ENCODE peak calls at places on chromosomes 5 and 9, in five cellular contexts. One of them, this sample, is unnamed.

GRCh38 chr5:53792338-53792737 is 231.9 kb downstream of the NDUFS4 start:
- DNase-seq in bronchial epithelial cell: no peak
- DNase-seq in stomach: no peak
- DNase-seq in stimulated activated CD8-positive, alpha-beta memory T cell treated with anti-CD3 and anti-CD28 coated beads, Interleukin-15, amount 100 ng/mL, for 48 hours: no peak
- DNase-seq in foreskin keratinocyte: no peak
- DNase-seq in this sample: no peak

GRCh38 chr5:91636351-91636750 is 253.2 kb upstream of the ARRDC3 start:
- DNase-seq in bronchial epithelial cell: no peak
- DNase-seq in stomach: no peak
- DNase-seq in stimulated activated CD8-positive, alpha-beta memory T cell treated with anti-CD3 and anti-CD28 coated beads, Interleukin-15, amount 100 ng/mL, for 48 hours: no peak
- DNase-seq in foreskin keratinocyte: no peak
- DNase-seq in this sample: no peak

GRCh38 chr5:32312194-32312681 is 501 bp downstream of the MTMR12 start:
- DNase-seq in bronchial epithelial cell: peak
- DNase-seq in stomach: peak
- DNase-seq in stimulated activated CD8-positive, alpha-beta memory T cell treated with anti-CD3 and anti-CD28 coated beads, Interleukin-15, amount 100 ng/mL, for 48 hours: peak
- DNase-seq in foreskin keratinocyte: no peak
- DNase-seq in this sample: peak

GRCh38 chr5:169862348-169862905 is 117.9 kb downstream of the INSYN2B start:
- DNase-seq in bronchial epithelial cell: no peak
- DNase-seq in stomach: no peak
- DNase-seq in stimulated activated CD8-positive, alpha-beta memory T cell treated with anti-CD3 and anti-CD28 coated beads, Interleukin-15, amount 100 ng/mL, for 48 hours: no peak
- DNase-seq in foreskin keratinocyte: no peak
- DNase-seq in this sample: no peak

GRCh38 chr5:68875351-68875750 is 218.5 kb upstream of the SLC30A5 start:
- DNase-seq in bronchial epithelial cell: no peak
- DNase-seq in stomach: no peak
- DNase-seq in stimulated activated CD8-positive, alpha-beta memory T cell treated with anti-CD3 and anti-CD28 coated beads, Interleukin-15, amount 100 ng/mL, for 48 hours: no peak
- DNase-seq in foreskin keratinocyte: no peak
- DNase-seq in this sample: no peak

GRCh38 chr5:110354896-110355295 is 371.6 kb downstream of the TMEM232 start:
- DNase-seq in bronchial epithelial cell: no peak
- DNase-seq in stomach: no peak
- DNase-seq in stimulated activated CD8-positive, alpha-beta memory T cell treated with anti-CD3 and anti-CD28 coated beads, Interleukin-15, amount 100 ng/mL, for 48 hours: no peak
- DNase-seq in foreskin keratinocyte: no peak
- DNase-seq in this sample: no peak

GRCh38 chr5:96721351-96721970 is 59.3 kb downstream of the CAST start:
- DNase-seq in bronchial epithelial cell: peak
- DNase-seq in stomach: no peak
- DNase-seq in stimulated activated CD8-positive, alpha-beta memory T cell treated with anti-CD3 and anti-CD28 coated beads, Interleukin-15, amount 100 ng/mL, for 48 hours: no peak
- DNase-seq in foreskin keratinocyte: no peak
- DNase-seq in this sample: no peak

GRCh38 chr9:86326536-86326935 is 27.7 kb downstream of the TUT7 start:
- DNase-seq in bronchial epithelial cell: no peak
- DNase-seq in stomach: no peak
- DNase-seq in stimulated activated CD8-positive, alpha-beta memory T cell treated with anti-CD3 and anti-CD28 coated beads, Interleukin-15, amount 100 ng/mL, for 48 hours: no peak
- DNase-seq in foreskin keratinocyte: no peak
- DNase-seq in this sample: no peak

GRCh38 chr5:123454236-123454911 is 31.2 kb upstream of the CEP120 start:
- DNase-seq in bronchial epithelial cell: peak
- DNase-seq in stomach: no peak
- DNase-seq in stimulated activated CD8-positive, alpha-beta memory T cell treated with anti-CD3 and anti-CD28 coated beads, Interleukin-15, amount 100 ng/mL, for 48 hours: no peak
- DNase-seq in foreskin keratinocyte: peak
- DNase-seq in this sample: no peak

GRCh38 chr9:136611119-136611518 is 51.6 kb upstream of the EGFL7 start:
- DNase-seq in bronchial epithelial cell: no peak
- DNase-seq in stomach: no peak
- DNase-seq in stimulated activated CD8-positive, alpha-beta memory T cell treated with anti-CD3 and anti-CD28 coated beads, Interleukin-15, amount 100 ng/mL, for 48 hours: no peak
- DNase-seq in foreskin keratinocyte: no peak
- DNase-seq in this sample: no peak

GRCh38 chr5:83911367-83911919 is 190.8 kb upstream of the HAPLN1 start:
- DNase-seq in bronchial epithelial cell: no peak
- DNase-seq in stomach: no peak
- DNase-seq in stimulated activated CD8-positive, alpha-beta memory T cell treated with anti-CD3 and anti-CD28 coated beads, Interleukin-15, amount 100 ng/mL, for 48 hours: no peak
- DNase-seq in foreskin keratinocyte: no peak
- DNase-seq in this sample: no peak

GRCh38 chr9:78666818-78667429 is 370.0 kb downstream of the PSAT1 start:
- DNase-seq in bronchial epithelial cell: peak
- DNase-seq in stomach: no peak
- DNase-seq in stimulated activated CD8-positive, alpha-beta memory T cell treated with anti-CD3 and anti-CD28 coated beads, Interleukin-15, amount 100 ng/mL, for 48 hours: no peak
- DNase-seq in foreskin keratinocyte: peak
- DNase-seq in this sample: no peak

GRCh38 chr9:133727277-133727875 is 10.8 kb downstream of the SARDH start:
- DNase-seq in bronchial epithelial cell: no peak
- DNase-seq in stomach: no peak
- DNase-seq in stimulated activated CD8-positive, alpha-beta memory T cell treated with anti-CD3 and anti-CD28 coated beads, Interleukin-15, amount 100 ng/mL, for 48 hours: no peak
- DNase-seq in foreskin keratinocyte: no peak
- DNase-seq in this sample: peak

GRCh38 chr5:11897831-11898230 is 6.4 kb downstream of the CTNND2 start:
- DNase-seq in bronchial epithelial cell: no peak
- DNase-seq in stomach: no peak
- DNase-seq in stimulated activated CD8-positive, alpha-beta memory T cell treated with anti-CD3 and anti-CD28 coated beads, Interleukin-15, amount 100 ng/mL, for 48 hours: no peak
- DNase-seq in foreskin keratinocyte: no peak
- DNase-seq in this sample: no peak

GRCh38 chr5:174589011-174589410 is 135.4 kb upstream of the MSX2 start:
- DNase-seq in bronchial epithelial cell: no peak
- DNase-seq in stomach: no peak
- DNase-seq in stimulated activated CD8-positive, alpha-beta memory T cell treated with anti-CD3 and anti-CD28 coated beads, Interleukin-15, amount 100 ng/mL, for 48 hours: no peak
- DNase-seq in foreskin keratinocyte: peak
- DNase-seq in this sample: no peak

GRCh38 chr9:134891016-134891589 is 10.5 kb downstream of the FCN2 start:
- DNase-seq in bronchial epithelial cell: no peak
- DNase-seq in stomach: peak
- DNase-seq in stimulated activated CD8-positive, alpha-beta memory T cell treated with anti-CD3 and anti-CD28 coated beads, Interleukin-15, amount 100 ng/mL, for 48 hours: no peak
- DNase-seq in foreskin keratinocyte: no peak
- DNase-seq in this sample: no peak

GRCh38 chr5:172806897-172807672 is 27.0 kb upstream of the ERGIC1 start:
- DNase-seq in bronchial epithelial cell: peak
- DNase-seq in stomach: peak
- DNase-seq in stimulated activated CD8-positive, alpha-beta memory T cell treated with anti-CD3 and anti-CD28 coated beads, Interleukin-15, amount 100 ng/mL, for 48 hours: peak
- DNase-seq in foreskin keratinocyte: peak
- DNase-seq in this sample: no peak

GRCh38 chr5:145245354-145245753 is 589.8 kb downstream of the PRELID2 start:
- DNase-seq in bronchial epithelial cell: no peak
- DNase-seq in stomach: no peak
- DNase-seq in stimulated activated CD8-positive, alpha-beta memory T cell treated with anti-CD3 and anti-CD28 coated beads, Interleukin-15, amount 100 ng/mL, for 48 hours: no peak
- DNase-seq in foreskin keratinocyte: no peak
- DNase-seq in this sample: no peak

GRCh38 chr9:16726718-16727451 is 143.6 kb downstream of the BNC2 start:
- DNase-seq in bronchial epithelial cell: peak
- DNase-seq in stomach: peak
- DNase-seq in stimulated activated CD8-positive, alpha-beta memory T cell treated with anti-CD3 and anti-CD28 coated beads, Interleukin-15, amount 100 ng/mL, for 48 hours: no peak
- DNase-seq in foreskin keratinocyte: peak
- DNase-seq in this sample: peak

GRCh38 chr9:133059623-133060022 is 2.2 kb upstream of the CEL start:
- DNase-seq in bronchial epithelial cell: peak
- DNase-seq in stomach: no peak
- DNase-seq in stimulated activated CD8-positive, alpha-beta memory T cell treated with anti-CD3 and anti-CD28 coated beads, Interleukin-15, amount 100 ng/mL, for 48 hours: no peak
- DNase-seq in foreskin keratinocyte: peak
- DNase-seq in this sample: peak

GRCh38 chr9:77751341-77752091 is 103.4 kb upstream of the GNA14 start:
- DNase-seq in bronchial epithelial cell: peak
- DNase-seq in stomach: no peak
- DNase-seq in stimulated activated CD8-positive, alpha-beta memory T cell treated with anti-CD3 and anti-CD28 coated beads, Interleukin-15, amount 100 ng/mL, for 48 hours: no peak
- DNase-seq in foreskin keratinocyte: peak
- DNase-seq in this sample: peak

GRCh38 chr9:116154334-116154975 is 864 bp downstream of the PAPPA start:
- DNase-seq in bronchial epithelial cell: no peak
- DNase-seq in stomach: no peak
- DNase-seq in stimulated activated CD8-positive, alpha-beta memory T cell treated with anti-CD3 and anti-CD28 coated beads, Interleukin-15, amount 100 ng/mL, for 48 hours: no peak
- DNase-seq in foreskin keratinocyte: no peak
- DNase-seq in this sample: peak